ENCODE peak calls at places on chromosome 1, in four cellular contexts. O is fibroblast of lung, S is iris pigment epithelial cell, Z is hippocampal formation. X is an unnamed sample.

GRCh38 chr1:8460132-8460544 is 142.2 kb downstream of the SLC45A1 start:
- DNase-seq in O (no peak), S (peak; percentile 40), Z (peak; percentile 32), X (no peak)

GRCh38 chr1:51264470-51264869 is 28.4 kb downstream of the RNF11 start:
- DNase-seq in O (peak; percentile 99), S (peak; percentile 91), Z (no peak), X (no peak)

GRCh38 chr1:209797978-209798639 is 7.8 kb downstream of the IRF6 start:
- DNase-seq in O (peak; percentile 68), S (no peak), Z (no peak), X (no peak)

GRCh38 chr1:30109853-30110252 is 613.5 kb downstream of the MATN1 start:
- DNase-seq in O (peak; percentile 24), S (peak; percentile 18), Z (no peak), X (no peak)

GRCh38 chr1:30715886-30716285 is 7.5 kb downstream of the MATN1 start:
- DNase-seq in O (no peak), S (no peak), Z (no peak), X (no peak)

GRCh38 chr1:204323887-204324286 is 35.8 kb downstream of the PLEKHA6 start:
- DNase-seq in O (peak; percentile 77), S (peak; percentile 86), Z (no peak), X (no peak)

GRCh38 chr1:153490272-153491051 is 30.0 kb upstream of the S100A7 start:
- DNase-seq in O (peak; percentile 96), S (peak; percentile 94), Z (peak; percentile 27), X (no peak)

GRCh38 chr1:246587606-246588005 is 21.4 kb downstream of the CNST start:
- DNase-seq in O (peak; percentile 53), S (peak; percentile 83), Z (no peak), X (no peak)

GRCh38 chr1:200775850-200776249 is 37.2 kb downstream of the CAMSAP2 start:
- DNase-seq in O (no peak), S (peak; percentile 17), Z (no peak), X (no peak)

GRCh38 chr1:9689011-9689706 is 37.6 kb downstream of the PIK3CD start:
- DNase-seq in O (peak; percentile 55), S (peak; percentile 61), Z (peak; percentile 29), X (peak; percentile 57)

GRCh38 chr1:203551550-203551949 is 57.6 kb downstream of the OPTC start:
- DNase-seq in O (peak; percentile 75), S (no peak), Z (no peak), X (no peak)

X was measured in C1 segment of cervical spinal cord.